ENCODE peak calls at places on chromosomes 11 and 22, in six cellular contexts. One of them, this sample, is unnamed. For H3K9me3, the result is how much of the 10 kb centered on the place peaks cover.

GRCh38 chr22:19802881-19803735 is 42.5 kb downstream of the TBX1 start:
- DNase-seq in psoas muscle: no peak
- DNase-seq in IMR-90: no peak
- DNase-seq in uterus: no peak
- DNase-seq in transverse colon: no peak
- DNase-seq in right lobe of liver: peak
- DNase-seq in this sample: no peak

GRCh38 chr11:2190670-2191471 is 19.3 kb upstream of the TH start:
- DNase-seq in psoas muscle: no peak
- DNase-seq in right lobe of liver: no peak
- DNase-seq in IMR-90: no peak
- DNase-seq in uterus: no peak
- DNase-seq in transverse colon: no peak
- DNase-seq in this sample: no peak

GRCh38 chr22:27804683-27805297 is 3.2 kb upstream of the MN1 start:
- DNase-seq in right lobe of liver: peak
- DNase-seq in uterus: peak
- DNase-seq in psoas muscle: peak
- DNase-seq in IMR-90: peak
- DNase-seq in transverse colon: peak
- DNase-seq in this sample: peak

GRCh38 chr11:117903505-117904382 is 25.5 kb downstream of the TMPRSS13 start:
- DNase-seq in transverse colon: no peak
- DNase-seq in right lobe of liver: no peak
- DNase-seq in IMR-90: no peak
- DNase-seq in uterus: no peak
- DNase-seq in psoas muscle: no peak
- DNase-seq in this sample: no peak

GRCh38 chr11:48210052-48210451 is 6.6 kb upstream of the OR4B1 start:
- DNase-seq in transverse colon: no peak
- DNase-seq in uterus: no peak
- DNase-seq in psoas muscle: no peak
- DNase-seq in IMR-90: peak
- DNase-seq in right lobe of liver: no peak
- DNase-seq in this sample: no peak

GRCh38 chr11:64874841-64875240 is 3.6 kb downstream of the EHD1 start:
- DNase-seq in psoas muscle: no peak
- DNase-seq in right lobe of liver: no peak
- DNase-seq in uterus: no peak
- DNase-seq in IMR-90: no peak
- DNase-seq in transverse colon: no peak
- DNase-seq in this sample: no peak

GRCh38 chr11:131099746-131100145 is 183.5 kb upstream of the SNX19 start:
- DNase-seq in right lobe of liver: no peak
- DNase-seq in uterus: no peak
- DNase-seq in IMR-90: peak
- DNase-seq in transverse colon: no peak
- DNase-seq in psoas muscle: no peak
- DNase-seq in this sample: no peak

GRCh38 chr11:109859325-109859724 is 233.9 kb upstream of the ZC3H12C start:
- DNase-seq in IMR-90: peak
- DNase-seq in transverse colon: no peak
- DNase-seq in uterus: no peak
- DNase-seq in psoas muscle: no peak
- DNase-seq in right lobe of liver: no peak
- DNase-seq in this sample: no peak

GRCh38 chr11:21988477-21988876 is 204.4 kb upstream of the ANO5 start:
- DNase-seq in transverse colon: no peak
- DNase-seq in right lobe of liver: no peak
- DNase-seq in uterus: no peak
- DNase-seq in IMR-90: no peak
- DNase-seq in psoas muscle: no peak
- DNase-seq in this sample: peak

GRCh38 chr11:69293819-69294505 is at the start of gene MYEOV:
- DNase-seq in transverse colon: peak
- DNase-seq in psoas muscle: no peak
- DNase-seq in right lobe of liver: no peak
- DNase-seq in IMR-90: no peak
- DNase-seq in uterus: no peak
- DNase-seq in this sample: peak

GRCh38 chr11:115066111-115066660 is 387.9 kb downstream of the NXPE2 start:
- DNase-seq in uterus: no peak
- DNase-seq in IMR-90: no peak
- DNase-seq in right lobe of liver: no peak
- DNase-seq in transverse colon: no peak
- DNase-seq in psoas muscle: no peak
- DNase-seq in this sample: no peak

GRCh38 chr11:131653244-131653643 is 282.8 kb downstream of the NTM start:
- DNase-seq in psoas muscle: no peak
- DNase-seq in right lobe of liver: no peak
- DNase-seq in transverse colon: no peak
- DNase-seq in IMR-90: no peak
- DNase-seq in uterus: no peak
- DNase-seq in this sample: no peak

GRCh38 chr11:12862761-12863469 is 146.2 kb upstream of the RASSF10 start:
- DNase-seq in transverse colon: peak
- DNase-seq in right lobe of liver: peak
- DNase-seq in psoas muscle: peak
- DNase-seq in uterus: peak
- DNase-seq in IMR-90: peak
- DNase-seq in this sample: no peak

GRCh38 chr22:35648066-35649025 is at the start of gene APOL6:
- DNase-seq in psoas muscle: no peak
- DNase-seq in uterus: no peak
- DNase-seq in right lobe of liver: no peak
- DNase-seq in IMR-90: peak
- DNase-seq in transverse colon: peak
- DNase-seq in this sample: peak

GRCh38 chr11:72647882-72648281 is 26.3 kb downstream of the PDE2A start:
- DNase-seq in psoas muscle: no peak
- DNase-seq in transverse colon: no peak
- DNase-seq in right lobe of liver: no peak
- DNase-seq in IMR-90: no peak
- DNase-seq in uterus: no peak
- DNase-seq in this sample: no peak

GRCh38 chr11:120801801-120802689 is 221.9 kb upstream of the TBCEL start:
- DNase-seq in right lobe of liver: no peak
- DNase-seq in psoas muscle: no peak
- DNase-seq in IMR-90: peak
- DNase-seq in uterus: peak
- DNase-seq in transverse colon: peak
- DNase-seq in this sample: peak

GRCh38 chr11:65719887-65720236 is 736 bp downstream of the RNASEH2C start:
- DNase-seq in transverse colon: no peak
- DNase-seq in uterus: peak
- DNase-seq in IMR-90: peak
- DNase-seq in psoas muscle: peak
- DNase-seq in right lobe of liver: no peak
- DNase-seq in this sample: peak

GRCh38 chr11:73453562-73453961 is 77.4 kb downstream of the RELT start:
- DNase-seq in uterus: no peak
- DNase-seq in transverse colon: no peak
- DNase-seq in psoas muscle: no peak
- DNase-seq in IMR-90: peak
- DNase-seq in right lobe of liver: no peak
- DNase-seq in this sample: no peak

GRCh38 chr11:12901874-12902481 is 107.1 kb upstream of the RASSF10 start:
- DNase-seq in right lobe of liver: no peak
- DNase-seq in transverse colon: no peak
- DNase-seq in uterus: no peak
- DNase-seq in psoas muscle: no peak
- DNase-seq in IMR-90: peak
- DNase-seq in this sample: no peak

GRCh38 chr11:409600-410471 is 5.0 kb downstream of the SIGIRR start:
- DNase-seq in uterus: no peak
- DNase-seq in IMR-90: no peak
- DNase-seq in right lobe of liver: peak
- DNase-seq in psoas muscle: no peak
- DNase-seq in transverse colon: no peak
- DNase-seq in this sample: no peak

GRCh38 chr22:40348025-40348658 is 1.8 kb downstream of the ADSL start:
- DNase-seq in IMR-90: peak
- DNase-seq in psoas muscle: peak
- DNase-seq in uterus: no peak
- DNase-seq in right lobe of liver: no peak
- DNase-seq in transverse colon: peak
- DNase-seq in this sample: peak

GRCh38 chr11:725624-726202 is 19.7 kb downstream of the EPS8L2 start:
- DNase-seq in IMR-90: no peak
- DNase-seq in right lobe of liver: peak
- DNase-seq in uterus: no peak
- DNase-seq in transverse colon: no peak
- DNase-seq in psoas muscle: peak
- DNase-seq in this sample: peak

DNA sequence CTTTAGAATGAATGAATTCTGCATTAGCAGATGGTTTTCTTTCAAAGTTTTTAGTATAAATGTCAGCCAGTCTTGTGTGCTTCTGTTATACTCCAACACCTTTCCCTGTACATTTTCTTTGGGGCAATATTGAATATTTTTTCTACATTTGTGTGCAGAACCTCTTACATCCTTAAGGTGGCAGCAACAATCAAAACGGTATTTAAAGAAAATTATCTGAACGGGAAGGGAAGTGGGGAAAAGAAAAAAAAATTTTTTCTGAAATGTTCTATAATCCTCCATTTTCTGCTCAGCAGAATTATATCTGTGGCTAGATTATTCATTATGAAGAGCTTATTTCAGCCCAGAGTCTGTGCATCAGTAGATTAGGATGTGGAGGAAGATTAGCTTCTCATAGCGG is 347.3 kb upstream of the RAG2 start:
- DNase-seq in uterus: no peak
- DNase-seq in psoas muscle: no peak
- DNase-seq in IMR-90: peak
- DNase-seq in right lobe of liver: no peak
- DNase-seq in transverse colon: no peak
- DNase-seq in this sample: no peak
- TF ChIP-seq CTCF in uterus: no peak
- TF ChIP-seq CTCF in psoas muscle: no peak
- TF ChIP-seq CTCF in IMR-90: peak
- TF ChIP-seq CTCF in right lobe of liver: peak
- TF ChIP-seq CTCF in transverse colon: peak
- TF ChIP-seq CTCF in this sample: peak

GRCh38 chr22:47463220-47463619 is 700.8 kb downstream of the TBC1D22A start:
- DNase-seq in right lobe of liver: no peak
- DNase-seq in uterus: no peak
- DNase-seq in psoas muscle: no peak
- DNase-seq in IMR-90: no peak
- DNase-seq in transverse colon: no peak
- DNase-seq in this sample: no peak
- H3K9me3 ChIP-seq in right lobe of liver: under half
- H3K9me3 ChIP-seq in uterus: under half
- H3K9me3 ChIP-seq in psoas muscle: under half
- H3K9me3 ChIP-seq in IMR-90: under half
- H3K9me3 ChIP-seq in transverse colon: under half
- H3K9me3 ChIP-seq in this sample: under half

GRCh38 chr11:77068461-77069335 is 1.9 kb downstream of the CAPN5 start:
- DNase-seq in transverse colon: peak
- DNase-seq in psoas muscle: no peak
- DNase-seq in IMR-90: no peak
- DNase-seq in uterus: no peak
- DNase-seq in right lobe of liver: no peak
- DNase-seq in this sample: no peak

GRCh38 chr11:77067776-77068460 is 1.1 kb downstream of the CAPN5 start:
- DNase-seq in psoas muscle: no peak
- DNase-seq in uterus: no peak
- DNase-seq in IMR-90: no peak
- DNase-seq in transverse colon: peak
- DNase-seq in right lobe of liver: no peak
- DNase-seq in this sample: no peak

GRCh38 chr11:77065878-77066228 is 918 bp upstream of the CAPN5 start:
- DNase-seq in transverse colon: peak
- DNase-seq in right lobe of liver: peak
- DNase-seq in IMR-90: peak
- DNase-seq in psoas muscle: peak
- DNase-seq in uterus: peak
- DNase-seq in this sample: no peak

GRCh38 chr11:77064648-77065217 is 2.0 kb upstream of the CAPN5 start:
- DNase-seq in transverse colon: no peak
- DNase-seq in uterus: no peak
- DNase-seq in right lobe of liver: peak
- DNase-seq in psoas muscle: no peak
- DNase-seq in IMR-90: no peak
- DNase-seq in this sample: no peak

GRCh38 chr11:77066229-77067023 is at the start of gene CAPN5:
- DNase-seq in right lobe of liver: peak
- DNase-seq in psoas muscle: peak
- DNase-seq in uterus: peak
- DNase-seq in IMR-90: peak
- DNase-seq in transverse colon: peak
- DNase-seq in this sample: peak
- TF ChIP-seq CTCF in right lobe of liver: peak
- TF ChIP-seq CTCF in psoas muscle: peak
- TF ChIP-seq CTCF in uterus: peak
- TF ChIP-seq CTCF in IMR-90: peak
- TF ChIP-seq CTCF in transverse colon: no peak
- TF ChIP-seq CTCF in this sample: peak

GRCh38 chr22:11627436-11627797 is 3900.6 kb upstream of the OR11H1 start:
- DNase-seq in psoas muscle: no peak
- DNase-seq in IMR-90: no peak
- DNase-seq in transverse colon: no peak
- DNase-seq in right lobe of liver: peak
- DNase-seq in uterus: no peak
- DNase-seq in this sample: no peak
- H3K9me3 ChIP-seq in psoas muscle: under half
- H3K9me3 ChIP-seq in IMR-90: half or more
- H3K9me3 ChIP-seq in transverse colon: under half
- H3K9me3 ChIP-seq in right lobe of liver: under half
- H3K9me3 ChIP-seq in uterus: under half
- H3K9me3 ChIP-seq in this sample: under half